ENCODE peak calls at places on chromosomes 5 and 9, in eight cellular contexts. One of them, this sample, is unnamed.
A peak's percentile ranks its signal among the peaks of the same experiment; 100 is the strongest.

GRCh38 chr9:5552301-5552700 is 42.0 kb downstream of the PDCD1LG2 start:
- DNase-seq in ELR: peak; percentile 85
- DNase-seq in GM18507: no peak
- DNase-seq in HuH-7.5: no peak
- DNase-seq in HT1080: peak; percentile 70
- DNase-seq in activated effector memory CD4-positive, alpha-beta T cell treated with Interleukin-2 at 50 U/mL for 16 hours: no peak
- DNase-seq in putamen: no peak
- DNase-seq in lung microvascular endothelial cell: no peak
- DNase-seq in this sample: no peak

GRCh38 chr5:139836469-139837208 is 41.0 kb downstream of the PSD2 start:
- DNase-seq in putamen: no peak
- DNase-seq in HT1080: no peak
- DNase-seq in ELR: no peak
- DNase-seq in lung microvascular endothelial cell: no peak
- DNase-seq in HuH-7.5: no peak
- DNase-seq in activated effector memory CD4-positive, alpha-beta T cell treated with Interleukin-2 at 50 U/mL for 16 hours: no peak
- DNase-seq in GM18507: no peak
- DNase-seq in this sample: no peak

GRCh38 chr9:96126321-96126881 is 175.6 kb downstream of the HSD17B3 start:
- DNase-seq in HT1080: no peak
- DNase-seq in ELR: no peak
- DNase-seq in putamen: no peak
- DNase-seq in activated effector memory CD4-positive, alpha-beta T cell treated with Interleukin-2 at 50 U/mL for 16 hours: no peak
- DNase-seq in HuH-7.5: no peak
- DNase-seq in lung microvascular endothelial cell: no peak
- DNase-seq in GM18507: no peak
- DNase-seq in this sample: no peak

GRCh38 chr5:95070453-95070852 is 214.4 kb downstream of the MCTP1 start:
- DNase-seq in activated effector memory CD4-positive, alpha-beta T cell treated with Interleukin-2 at 50 U/mL for 16 hours: no peak
- DNase-seq in lung microvascular endothelial cell: no peak
- DNase-seq in ELR: no peak
- DNase-seq in HuH-7.5: no peak
- DNase-seq in HT1080: no peak
- DNase-seq in putamen: no peak
- DNase-seq in GM18507: no peak
- DNase-seq in this sample: no peak

GRCh38 chr5:180637962-180638680 is 11.3 kb downstream of the FLT4 start:
- DNase-seq in GM18507: no peak
- DNase-seq in activated effector memory CD4-positive, alpha-beta T cell treated with Interleukin-2 at 50 U/mL for 16 hours: no peak
- DNase-seq in lung microvascular endothelial cell: peak; percentile 8
- DNase-seq in HuH-7.5: no peak
- DNase-seq in HT1080: no peak
- DNase-seq in ELR: no peak
- DNase-seq in putamen: no peak
- DNase-seq in this sample: no peak

GRCh38 chr5:89520771-89521170 is 637.8 kb upstream of the MEF2C start:
- DNase-seq in HT1080: no peak
- DNase-seq in putamen: no peak
- DNase-seq in GM18507: no peak
- DNase-seq in lung microvascular endothelial cell: no peak
- DNase-seq in ELR: no peak
- DNase-seq in HuH-7.5: no peak
- DNase-seq in activated effector memory CD4-positive, alpha-beta T cell treated with Interleukin-2 at 50 U/mL for 16 hours: no peak
- DNase-seq in this sample: no peak

GRCh38 chr5:129098488-129099183 is 4.1 kb downstream of the ISOC1 start:
- DNase-seq in putamen: peak; percentile 17
- DNase-seq in activated effector memory CD4-positive, alpha-beta T cell treated with Interleukin-2 at 50 U/mL for 16 hours: no peak
- DNase-seq in HT1080: no peak
- DNase-seq in lung microvascular endothelial cell: peak; percentile 7
- DNase-seq in GM18507: no peak
- DNase-seq in HuH-7.5: no peak
- DNase-seq in ELR: no peak
- DNase-seq in this sample: no peak

GRCh38 chr9:117425562-117425961 is 10.7 kb upstream of the ASTN2 start:
- DNase-seq in GM18507: no peak
- DNase-seq in putamen: no peak
- DNase-seq in HT1080: no peak
- DNase-seq in ELR: no peak
- DNase-seq in activated effector memory CD4-positive, alpha-beta T cell treated with Interleukin-2 at 50 U/mL for 16 hours: no peak
- DNase-seq in HuH-7.5: no peak
- DNase-seq in lung microvascular endothelial cell: no peak
- DNase-seq in this sample: no peak

GRCh38 chr9:111524731-111525055 is 286 bp upstream of the ZNF483 start:
- DNase-seq in HuH-7.5: no peak
- DNase-seq in putamen: no peak
- DNase-seq in GM18507: no peak
- DNase-seq in lung microvascular endothelial cell: no peak
- DNase-seq in activated effector memory CD4-positive, alpha-beta T cell treated with Interleukin-2 at 50 U/mL for 16 hours: no peak
- DNase-seq in HT1080: no peak
- DNase-seq in ELR: no peak
- DNase-seq in this sample: no peak

GRCh38 chr9:133558191-133559126 is 24.0 kb downstream of the ADAMTSL2 start:
- DNase-seq in putamen: peak; percentile 51
- DNase-seq in HT1080: peak; percentile 63
- DNase-seq in lung microvascular endothelial cell: no peak
- DNase-seq in HuH-7.5: no peak
- DNase-seq in GM18507: peak; percentile 38
- DNase-seq in activated effector memory CD4-positive, alpha-beta T cell treated with Interleukin-2 at 50 U/mL for 16 hours: no peak
- DNase-seq in ELR: peak; percentile 90
- DNase-seq in this sample: no peak

GRCh38 chr9:6047020-6047419 is 31.6 kb upstream of the RANBP6 start:
- DNase-seq in HuH-7.5: no peak
- DNase-seq in lung microvascular endothelial cell: no peak
- DNase-seq in HT1080: no peak
- DNase-seq in GM18507: no peak
- DNase-seq in putamen: no peak
- DNase-seq in ELR: no peak
- DNase-seq in activated effector memory CD4-positive, alpha-beta T cell treated with Interleukin-2 at 50 U/mL for 16 hours: no peak
- DNase-seq in this sample: no peak

GRCh38 chr9:73537561-73537960 is 385.9 kb downstream of the ANXA1 start:
- DNase-seq in lung microvascular endothelial cell: no peak
- DNase-seq in ELR: no peak
- DNase-seq in HT1080: peak; percentile 5
- DNase-seq in GM18507: no peak
- DNase-seq in activated effector memory CD4-positive, alpha-beta T cell treated with Interleukin-2 at 50 U/mL for 16 hours: no peak
- DNase-seq in HuH-7.5: no peak
- DNase-seq in putamen: no peak
- DNase-seq in this sample: no peak

GRCh38 chr5:160744253-160745112 is 107.5 kb downstream of the ATP10B start:
- DNase-seq in GM18507: no peak
- DNase-seq in lung microvascular endothelial cell: no peak
- DNase-seq in HuH-7.5: no peak
- DNase-seq in HT1080: no peak
- DNase-seq in activated effector memory CD4-positive, alpha-beta T cell treated with Interleukin-2 at 50 U/mL for 16 hours: no peak
- DNase-seq in putamen: no peak
- DNase-seq in ELR: no peak
- DNase-seq in this sample: no peak

GRCh38 chr5:6193315-6193714 is 185.0 kb downstream of the MED10 start:
- DNase-seq in HuH-7.5: no peak
- DNase-seq in ELR: no peak
- DNase-seq in lung microvascular endothelial cell: no peak
- DNase-seq in HT1080: no peak
- DNase-seq in putamen: no peak
- DNase-seq in GM18507: no peak
- DNase-seq in activated effector memory CD4-positive, alpha-beta T cell treated with Interleukin-2 at 50 U/mL for 16 hours: no peak
- DNase-seq in this sample: no peak

GRCh38 chr9:36214571-36214970 is 23.9 kb downstream of the CLTA start:
- DNase-seq in putamen: no peak
- DNase-seq in lung microvascular endothelial cell: no peak
- DNase-seq in GM18507: no peak
- DNase-seq in activated effector memory CD4-positive, alpha-beta T cell treated with Interleukin-2 at 50 U/mL for 16 hours: no peak
- DNase-seq in ELR: no peak
- DNase-seq in HuH-7.5: no peak
- DNase-seq in HT1080: no peak
- DNase-seq in this sample: no peak

GRCh38 chr5:168301593-168302388 is 10.3 kb downstream of the WWC1 start:
- DNase-seq in GM18507: no peak
- DNase-seq in HT1080: peak; percentile 76
- DNase-seq in lung microvascular endothelial cell: no peak
- DNase-seq in ELR: peak; percentile 51
- DNase-seq in activated effector memory CD4-positive, alpha-beta T cell treated with Interleukin-2 at 50 U/mL for 16 hours: no peak
- DNase-seq in HuH-7.5: no peak
- DNase-seq in putamen: no peak
- DNase-seq in this sample: no peak

GRCh38 chr5:181197326-181197951 is 7.6 kb downstream of the TRIM7 start:
- DNase-seq in HT1080: no peak
- DNase-seq in activated effector memory CD4-positive, alpha-beta T cell treated with Interleukin-2 at 50 U/mL for 16 hours: no peak
- DNase-seq in ELR: no peak
- DNase-seq in lung microvascular endothelial cell: no peak
- DNase-seq in putamen: no peak
- DNase-seq in HuH-7.5: no peak
- DNase-seq in GM18507: no peak
- DNase-seq in this sample: no peak

GRCh38 chr9:98455957-98456621 is 200.6 kb upstream of the TBC1D2 start:
- DNase-seq in HT1080: no peak
- DNase-seq in HuH-7.5: no peak
- DNase-seq in activated effector memory CD4-positive, alpha-beta T cell treated with Interleukin-2 at 50 U/mL for 16 hours: no peak
- DNase-seq in ELR: peak; percentile 80
- DNase-seq in lung microvascular endothelial cell: no peak
- DNase-seq in GM18507: no peak
- DNase-seq in putamen: no peak
- DNase-seq in this sample: no peak

GRCh38 chr5:93584531-93585053 is 1.6 kb downstream of the NR2F1 start:
- DNase-seq in putamen: no peak
- DNase-seq in activated effector memory CD4-positive, alpha-beta T cell treated with Interleukin-2 at 50 U/mL for 16 hours: no peak
- DNase-seq in HT1080: no peak
- DNase-seq in ELR: peak; percentile 55
- DNase-seq in GM18507: no peak
- DNase-seq in HuH-7.5: no peak
- DNase-seq in lung microvascular endothelial cell: peak; percentile 27
- DNase-seq in this sample: no peak

GRCh38 chr5:134255418-134256150 is 29.7 kb upstream of the PPP2CA start:
- DNase-seq in HuH-7.5: no peak
- DNase-seq in lung microvascular endothelial cell: peak; percentile 81
- DNase-seq in GM18507: no peak
- DNase-seq in putamen: no peak
- DNase-seq in ELR: peak; percentile 40
- DNase-seq in HT1080: peak; percentile 80
- DNase-seq in activated effector memory CD4-positive, alpha-beta T cell treated with Interleukin-2 at 50 U/mL for 16 hours: no peak
- DNase-seq in this sample: no peak

GRCh38 chr5:1027631-1028441 is 19.2 kb downstream of the NKD2 start:
- DNase-seq in HT1080: no peak
- DNase-seq in GM18507: no peak
- DNase-seq in putamen: no peak
- DNase-seq in HuH-7.5: no peak
- DNase-seq in lung microvascular endothelial cell: no peak
- DNase-seq in ELR: no peak
- DNase-seq in activated effector memory CD4-positive, alpha-beta T cell treated with Interleukin-2 at 50 U/mL for 16 hours: no peak
- DNase-seq in this sample: no peak

GRCh38 chr5:157563373-157564148 is 12.0 kb downstream of the ADAM19 start:
- DNase-seq in ELR: peak; percentile 86
- DNase-seq in HuH-7.5: no peak
- DNase-seq in GM18507: no peak
- DNase-seq in HT1080: peak; percentile 82
- DNase-seq in activated effector memory CD4-positive, alpha-beta T cell treated with Interleukin-2 at 50 U/mL for 16 hours: no peak
- DNase-seq in lung microvascular endothelial cell: no peak
- DNase-seq in putamen: no peak
- DNase-seq in this sample: no peak

GRCh38 chr5:123421773-123422172 is 1.4 kb downstream of the CEP120 start:
- DNase-seq in ELR: no peak
- DNase-seq in HT1080: no peak
- DNase-seq in putamen: no peak
- DNase-seq in HuH-7.5: no peak
- DNase-seq in GM18507: no peak
- DNase-seq in activated effector memory CD4-positive, alpha-beta T cell treated with Interleukin-2 at 50 U/mL for 16 hours: no peak
- DNase-seq in lung microvascular endothelial cell: no peak
- DNase-seq in this sample: no peak

GRCh38 chr9:8895498-8896224 is 1096.1 kb upstream of the DMAC1 start:
- DNase-seq in activated effector memory CD4-positive, alpha-beta T cell treated with Interleukin-2 at 50 U/mL for 16 hours: no peak
- DNase-seq in putamen: peak; percentile 84
- DNase-seq in GM18507: no peak
- DNase-seq in lung microvascular endothelial cell: peak; percentile 69
- DNase-seq in ELR: no peak
- DNase-seq in HT1080: peak; percentile 43
- DNase-seq in HuH-7.5: no peak
- DNase-seq in this sample: no peak

This sample was measured in T-helper 17 cell.